ENCODE peak calls at places on chromosome 1, in five cellular contexts. Y is brain microvascular endothelial cell, K is OCI-LY7, T is thoracic aorta, W is heart right ventricle. C is an unnamed sample.

GRCh38 chr1:198880818-198881597 is 242.2 kb downstream of the PTPRC start:
- DNase-seq in K (no peak), Y (peak), W (no peak), T (no peak), C (peak)

GRCh38 chr1:102837551-102837950 is 270.8 kb downstream of the COL11A1 start:
- DNase-seq in T (no peak), W (no peak), K (no peak), Y (no peak), C (no peak)

GRCh38 chr1:227885135-227885647 is 62.5 kb downstream of the WNT9A start:
- DNase-seq in T (no peak), Y (no peak), W (no peak), K (no peak), C (no peak)

GRCh38 chr1:204493145-204493881 is 1.3 kb downstream of the PIK3C2B start:
- DNase-seq in K (peak), T (no peak), Y (no peak), W (peak), C (no peak)

GRCh38 chr1:186206046-186206564 is 168.9 kb downstream of the TPR start:
- DNase-seq in Y (no peak), T (no peak), K (no peak), W (no peak), C (no peak)

GRCh38 chr1:107450899-107451664 is 310.2 kb downstream of the NTNG1 start:
- DNase-seq in W (no peak), T (no peak), Y (no peak), K (peak), C (no peak)

GRCh38 chr1:10253755-10254154 is 43.4 kb downstream of the KIF1B start:
- DNase-seq in W (no peak), K (no peak), T (peak), Y (peak), C (peak)

GRCh38 chr1:173341307-173341706 is 134.2 kb upstream of the TNFSF4 start:
- DNase-seq in Y (peak), W (peak), K (no peak), T (no peak), C (no peak)

GRCh38 chr1:63775418-63776127 is 1.8 kb downstream of the ROR1 start:
- DNase-seq in Y (no peak), W (no peak), K (peak), T (no peak), C (no peak)

GRCh38 chr1:35290452-35290851 is 21.9 kb downstream of the ZMYM4 start:
- DNase-seq in T (no peak), Y (no peak), W (no peak), K (no peak), C (no peak)

GRCh38 chr1:53469373-53469772 is 10.2 kb downstream of the DMRTB1 start:
- DNase-seq in W (no peak), T (no peak), K (no peak), Y (no peak), C (no peak)

GRCh38 chr1:147598631-147599361 is 57.5 kb downstream of the BCL9 start:
- DNase-seq in K (peak), Y (peak), T (no peak), W (peak), C (no peak)

GRCh38 chr1:116504308-116505156 is 66.3 kb downstream of the CD58 start:
- DNase-seq in T (peak), W (peak), K (peak), Y (peak), C (no peak)

GRCh38 chr1:118485757-118486156 is 300.7 kb upstream of the SPAG17 start:
- DNase-seq in Y (no peak), K (no peak), T (no peak), W (no peak), C (peak)

GRCh38 chr1:1210726-1211540 is 3.0 kb downstream of the TNFRSF4 start:
- DNase-seq in T (no peak), K (no peak), W (peak), Y (no peak), C (no peak)

GRCh38 chr1:230137328-230137815 is 70.3 kb downstream of the GALNT2 start:
- DNase-seq in Y (no peak), T (no peak), W (no peak), K (no peak), C (no peak)

GRCh38 chr1:7225711-7226505 is 440.7 kb downstream of the CAMTA1 start:
- DNase-seq in T (no peak), K (no peak), Y (no peak), W (no peak), C (no peak)

GRCh38 chr1:181807251-181807650 is 254.3 kb downstream of the ZNF648 start:
- DNase-seq in W (no peak), Y (no peak), T (no peak), K (no peak), C (no peak)

GRCh38 chr1:30809514-30810263 is 52.1 kb upstream of the LAPTM5 start:
- DNase-seq in K (no peak), T (no peak), W (no peak), Y (peak), C (peak)

GRCh38 chr1:160797861-160798273 is 1.9 kb downstream of the LY9 start:
- DNase-seq in Y (no peak), T (no peak), K (peak), W (no peak), C (no peak)

GRCh38 chr1:190124068-190124467 is 353.6 kb downstream of the BRINP3 start:
- DNase-seq in T (no peak), Y (no peak), K (no peak), W (no peak), C (peak)

GRCh38 chr1:29684141-29684540 is 447.8 kb downstream of the PTPRU start:
- DNase-seq in Y (no peak), K (no peak), W (no peak), T (no peak), C (no peak)

GRCh38 chr1:173190101-173190895 is 16.8 kb downstream of the TNFSF4 start:
- DNase-seq in T (peak), W (peak), Y (peak), K (no peak), C (peak)

GRCh38 chr1:1001631-1002300 is 1.9 kb upstream of the HES4 start:
- DNase-seq in K (peak), T (no peak), W (peak), Y (no peak), C (no peak)

GRCh38 chr1:92808353-92808752 is 23.4 kb upstream of the EVI5 start:
- DNase-seq in Y (no peak), K (no peak), W (no peak), T (no peak), C (no peak)

GRCh38 chr1:43766818-43767525 is 59.6 kb downstream of the ST3GAL3 start:
- DNase-seq in Y (no peak), T (no peak), W (no peak), K (peak), C (no peak)

DNA sequence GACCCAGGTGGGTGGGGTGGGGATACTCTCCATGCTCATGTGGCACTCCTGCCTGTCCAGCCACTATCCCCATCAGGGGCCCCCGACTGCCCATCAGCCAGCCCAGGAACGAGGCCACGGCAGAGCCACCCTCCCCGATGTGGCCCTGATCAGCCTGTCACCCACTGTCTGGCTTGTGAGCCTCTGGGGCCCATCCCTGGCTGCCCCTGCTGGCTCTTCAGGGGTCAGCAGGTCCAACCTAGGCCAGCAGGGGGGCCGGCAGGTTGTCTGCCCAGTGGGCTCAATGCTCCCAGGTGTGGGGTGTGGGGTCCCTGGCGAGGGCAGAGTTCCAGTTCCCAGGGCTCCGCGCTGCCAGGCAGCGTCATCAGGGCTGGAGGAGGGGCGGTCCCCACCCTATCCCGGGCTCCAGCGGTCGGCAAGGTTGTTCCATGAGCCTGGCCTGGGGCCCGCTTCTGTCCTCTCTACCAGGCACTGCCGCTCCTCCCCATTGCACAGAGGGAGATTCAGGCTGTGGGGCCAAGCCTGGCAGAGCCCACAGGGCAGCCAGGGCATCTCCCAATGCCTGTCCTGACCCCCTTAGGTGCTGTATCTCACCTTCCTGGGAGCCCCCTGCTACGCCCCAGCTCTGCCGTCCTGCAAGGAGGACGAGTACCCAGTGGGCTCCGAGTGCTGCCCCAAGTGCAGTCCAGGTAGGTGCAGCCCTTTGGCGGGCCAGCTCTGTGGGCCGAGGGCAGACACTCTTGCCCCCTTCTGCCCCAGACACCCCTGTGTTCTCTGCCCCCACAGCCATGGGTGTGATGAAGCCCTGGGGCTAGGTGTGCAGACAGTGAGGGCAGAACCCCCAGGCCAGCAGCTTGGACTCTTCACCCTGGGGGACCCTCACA is 1.2 kb downstream of the TNFRSF14 start:
- DNase-seq in K (no peak), T (no peak), W (no peak), Y (no peak), C (no peak)
- H3K4me3 ChIP-seq in K (peak), T (peak), W (peak), Y (no peak), C (peak)

GRCh38 chr1:163412216-163412615 is 90.5 kb downstream of the NUF2 start:
- DNase-seq in T (no peak), W (no peak), Y (no peak), K (no peak), C (no peak)
- TF ChIP-seq CTCF in T (no peak), W (no peak), Y (no peak), K (no peak), C (no peak)

DNA sequence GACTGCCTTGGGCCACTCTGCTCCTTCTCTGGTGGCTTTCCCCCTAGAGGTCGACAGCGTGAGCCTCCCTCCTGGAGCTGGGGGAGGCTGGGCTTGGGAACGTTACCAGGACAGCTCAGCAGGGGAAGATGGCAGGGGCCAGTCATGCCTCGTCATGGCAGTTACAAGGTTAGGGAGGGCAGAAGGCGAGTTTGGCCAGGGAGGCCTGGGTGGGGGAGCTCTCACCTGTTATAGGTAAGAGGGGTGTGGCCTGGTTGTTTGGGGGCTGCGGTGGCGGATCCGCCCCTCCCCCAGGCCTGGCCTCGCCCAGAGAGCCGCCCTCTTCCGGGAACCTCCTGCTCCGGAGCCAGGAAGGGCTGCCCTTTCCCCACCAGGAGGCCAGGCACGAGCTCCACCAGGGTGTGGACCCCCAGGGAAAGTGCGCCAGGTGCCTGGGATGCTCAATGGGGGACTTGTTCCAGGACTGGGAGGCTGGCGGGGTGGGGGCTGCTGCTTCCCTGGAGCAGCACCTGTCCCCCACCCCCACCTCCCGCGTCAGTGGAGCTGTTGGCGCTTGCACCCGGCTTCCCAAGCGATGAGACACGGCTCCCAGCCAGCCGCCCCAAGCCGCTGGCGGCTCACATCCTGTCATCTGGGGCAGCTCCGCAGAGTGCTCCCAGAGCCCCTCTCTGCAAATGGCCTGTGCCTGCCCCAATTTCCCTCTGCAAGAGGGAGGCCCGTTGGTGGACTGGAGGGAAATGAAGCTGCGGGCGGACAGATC is 23.6 kb upstream of the PKP1 start:
- DNase-seq in Y (peak), T (no peak), W (no peak), K (no peak), C (no peak)
- H3K4me3 ChIP-seq in Y (no peak), T (no peak), W (no peak), K (no peak), C (peak)

GRCh38 chr1:155051777-155052398 is 772 bp downstream of the ADAM15 start:
- DNase-seq in Y (no peak), T (no peak), W (peak), K (peak), C (no peak)

GRCh38 chr1:155051342-155051776 is 243 bp downstream of the ADAM15 start:
- DNase-seq in W (no peak), Y (no peak), K (no peak), T (no peak), C (no peak)

GRCh38 chr1:155050560-155051341 is at the start of gene ADAM15:
- DNase-seq in Y (peak), W (peak), K (peak), T (no peak), C (no peak)

GRCh38 chr1:155053531-155054105 is 2.5 kb downstream of the ADAM15 start:
- DNase-seq in W (no peak), Y (no peak), K (no peak), T (no peak), C (no peak)

GRCh38 chr1:155052412-155053400 is 1.6 kb downstream of the ADAM15 start:
- DNase-seq in W (peak), K (peak), Y (no peak), T (no peak), C (no peak)
- TF ChIP-seq CTCF in W (no peak), K (peak), Y (peak), T (no peak), C (peak)

GRCh38 chr1:45327644-45328515 is 1.2 kb downstream of the HPDL start:
- DNase-seq in W (no peak), K (peak), T (no peak), Y (no peak), C (no peak)

GRCh38 chr1:45326627-45327591 is at the start of gene HPDL:
- DNase-seq in Y (peak), T (no peak), W (peak), K (peak), C (peak)

GRCh38 chr1:45328680-45329079 is 2.0 kb downstream of the HPDL start:
- DNase-seq in W (no peak), Y (no peak), T (no peak), K (no peak), C (no peak)

GRCh38 chr1:45322486-45323040 is 4.1 kb upstream of the HPDL start:
- DNase-seq in Y (no peak), K (no peak), W (no peak), T (no peak), C (no peak)

GRCh38 chr1:45325816-45326506 is 734 bp upstream of the HPDL start:
- DNase-seq in K (no peak), W (no peak), Y (no peak), T (no peak), C (no peak)
- H3K4me3 ChIP-seq in K (peak), W (no peak), Y (peak), T (peak), C (peak)

GRCh38 chr1:56433056-56433577 is 146.2 kb downstream of the PLPP3 start:
- DNase-seq in T (no peak), Y (no peak), W (no peak), K (peak), C (no peak)

GRCh38 chr1:56434025-56434424 is 145.3 kb downstream of the PLPP3 start:
- DNase-seq in W (no peak), Y (peak), K (no peak), T (no peak), C (no peak)

GRCh38 chr1:56435434-56436337 is 143.7 kb downstream of the PLPP3 start:
- DNase-seq in K (no peak), Y (no peak), T (no peak), W (no peak), C (no peak)

GRCh38 chr1:56436338-56436695 is 143.0 kb downstream of the PLPP3 start:
- DNase-seq in K (no peak), T (no peak), Y (no peak), W (no peak), C (no peak)

GRCh38 chr1:56434659-56435202 is 144.6 kb downstream of the PLPP3 start:
- DNase-seq in T (no peak), W (no peak), K (peak), Y (no peak), C (no peak)
- TF ChIP-seq CTCF in T (no peak), W (no peak), K (peak), Y (peak), C (peak)

DNA sequence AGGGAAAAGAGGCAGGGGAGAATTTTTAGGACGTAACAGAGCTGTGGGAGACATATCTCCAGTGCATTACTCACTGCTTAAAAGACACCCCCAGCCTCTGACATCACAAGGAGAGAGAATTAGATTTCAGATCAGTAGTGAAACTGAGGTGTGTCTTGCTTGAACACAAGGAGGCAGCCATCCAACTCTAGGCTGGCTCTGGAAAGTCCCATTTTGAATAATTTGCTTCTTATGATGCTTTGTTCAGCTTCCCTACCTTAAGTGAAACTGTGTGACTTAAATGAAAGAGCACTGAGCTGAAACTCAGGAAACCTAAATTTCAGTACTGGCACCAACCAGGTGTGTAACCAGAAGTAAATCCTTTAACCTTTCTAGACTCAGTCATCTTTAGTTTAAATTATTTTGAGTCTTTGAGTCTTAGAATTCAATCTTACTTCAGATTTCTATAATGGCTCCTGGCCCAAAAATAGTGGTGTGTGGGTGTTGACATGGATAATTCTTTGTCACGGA is 251.6 kb upstream of the SGIP1 start:
- DNase-seq in K (peak), W (no peak), Y (peak), T (no peak), C (peak)
- H3K4me3 ChIP-seq in K (peak), W (no peak), Y (no peak), T (no peak), C (no peak)

C was measured in retinal pigment epithelial cell.